ENCODE peak calls at places on chromosomes 4 and X, in five cellular contexts. V is WERI-Rb-1, F is fibroblast of mammary gland, R is GM04504, X is fibroblast of lung. P is an unnamed sample.
A peak's percentile ranks its signal among the peaks of the same experiment; 100 is the strongest.

GRCh38 chr4:112213091-112213490 is 18.5 kb upstream of the AP1AR start:
- DNase-seq in X (no peak), R (no peak), F (peak; percentile 41), V (no peak), P (no peak)

GRCh38 chr4:140049024-140049923 is 104.7 kb downstream of the MAML3 start:
- DNase-seq in X (peak; percentile 59), V (peak; percentile 95), F (peak; percentile 49), R (peak; percentile 12), P (no peak)

GRCh38 chrX:14064632-14065432 is 35.1 kb upstream of the GEMIN8 start:
- DNase-seq in X (peak; percentile 2), R (no peak), F (peak; percentile 8), V (no peak), P (no peak)

GRCh38 chrX:19825271-19825670 is 62.1 kb downstream of the SH3KBP1 start:
- DNase-seq in R (no peak), F (no peak), X (no peak), V (no peak), P (no peak)

GRCh38 chr4:15410750-15411149 is 17.1 kb upstream of the C1QTNF7 start:
- DNase-seq in X (peak; percentile 69), V (no peak), F (no peak), R (no peak), P (no peak)

GRCh38 chr4:77893451-77893850 is 30.8 kb downstream of the MRPL1 start:
- DNase-seq in F (no peak), V (no peak), R (no peak), X (no peak), P (no peak)

GRCh38 chrX:65516756-65517155 is 17.8 kb downstream of the LAS1L start:
- DNase-seq in V (no peak), R (no peak), F (no peak), X (no peak), P (no peak)

GRCh38 chrX:53268173-53268572 is 13.2 kb downstream of the IQSEC2 start:
- DNase-seq in V (no peak), F (peak; percentile 57), R (no peak), X (peak; percentile 12), P (no peak)

GRCh38 chr4:47490550-47490949 is 5.5 kb downstream of the ATP10D start:
- DNase-seq in R (no peak), V (peak; percentile 17), X (peak; percentile 35), F (peak; percentile 59), P (no peak)

GRCh38 chrX:71525316-71525715 is 7.6 kb upstream of the OGT start:
- DNase-seq in V (no peak), R (no peak), X (no peak), F (peak; percentile 19), P (no peak)

GRCh38 chr4:105433421-105433820 is 40.4 kb downstream of the PPA2 start:
- DNase-seq in F (no peak), V (no peak), R (no peak), X (no peak), P (no peak)

GRCh38 chr4:154982187-154983047 is 201.3 kb downstream of the RBM46 start:
- DNase-seq in X (peak; percentile 65), F (peak; percentile 80), V (peak; percentile 81), R (peak; percentile 16), P (no peak)